ENCODE peak calls at places on chromosomes 1 and 21, in seven cellular contexts. G is aorta, K is sigmoid colon, D is uterus, V is kidney epithelial cell, U is GM23338, W is HAP-1. L is an unnamed sample.
A peak's percentile ranks its signal among the peaks of the same experiment; 100 is the strongest.

GRCh38 chr1:207830788-207831187 is 78.9 kb downstream of the CD46 start:
- DNase-seq in V (no peak), K (peak; percentile 60), U (no peak), W (no peak), G (no peak), D (no peak), L (peak; percentile 43)

GRCh38 chr1:118077331-118078055 is 107.5 kb downstream of the SPAG17 start:
- DNase-seq in V (no peak), D (no peak), K (no peak), G (no peak), U (peak; percentile 73), W (peak; percentile 11), L (peak; percentile 7)

GRCh38 chr21:40185208-40185607 is 318.0 kb downstream of the PCP4 start:
- DNase-seq in G (no peak), D (no peak), V (no peak), W (no peak), K (no peak), U (no peak), L (no peak)

GRCh38 chr1:71755441-71755840 is 526.9 kb downstream of the NEGR1 start:
- DNase-seq in W (no peak), K (no peak), D (no peak), V (no peak), U (no peak), G (no peak), L (no peak)

GRCh38 chr1:107804134-107804533 is 160.8 kb downstream of the VAV3 start:
- DNase-seq in V (no peak), D (no peak), U (no peak), K (no peak), W (no peak), G (no peak), L (no peak)

GRCh38 chr1:170375082-170375733 is 156.8 kb upstream of the GORAB start:
- DNase-seq in V (no peak), U (peak; percentile 21), D (no peak), W (no peak), K (no peak), G (no peak), L (no peak)

GRCh38 chr1:28359592-28360239 is 9.8 kb upstream of the PHACTR4 start:
- DNase-seq in D (peak; percentile 76), W (peak; percentile 84), K (peak; percentile 75), U (peak; percentile 88), G (peak; percentile 92), V (no peak), L (peak; percentile 80)

GRCh38 chr1:171754381-171754705 is 12.5 kb upstream of the VAMP4 start:
- DNase-seq in U (peak; percentile 45), W (peak; percentile 74), K (no peak), G (no peak), V (no peak), D (no peak), L (no peak)

GRCh38 chr1:162899422-162900168 is 38.6 kb upstream of the CCDC190 start:
- DNase-seq in U (no peak), K (no peak), G (no peak), D (no peak), V (peak; percentile 34), W (no peak), L (no peak)

GRCh38 chr1:50827546-50827945 is 132.5 kb downstream of the FAF1 start:
- DNase-seq in U (no peak), D (no peak), K (no peak), W (no peak), G (no peak), V (no peak), L (no peak)

GRCh38 chr1:223730471-223730870 is 18.1 kb downstream of the CAPN2 start:
- DNase-seq in V (no peak), W (no peak), D (no peak), G (no peak), U (peak; percentile 49), K (no peak), L (peak; percentile 47)

GRCh38 chr1:91650764-91651163 is 150.1 kb downstream of the CDC7 start:
- DNase-seq in U (no peak), K (peak; percentile 93), V (peak; percentile 98), G (peak; percentile 82), W (no peak), D (peak; percentile 95), L (peak; percentile 21)

GRCh38 chr1:14113841-14114567 is 414.0 kb downstream of the PRDM2 start:
- DNase-seq in U (peak; percentile 93), G (no peak), V (no peak), W (peak; percentile 53), K (peak; percentile 67), D (no peak), L (peak; percentile 81)

GRCh38 chr1:224736619-224737352 is 120.7 kb downstream of the CNIH3 start:
- DNase-seq in W (no peak), G (no peak), U (peak; percentile 31), D (no peak), V (no peak), K (peak; percentile 68), L (no peak)

GRCh38 chr1:167221126-167221803 is 579 bp downstream of the POU2F1 start:
- DNase-seq in K (no peak), G (no peak), D (no peak), W (peak; percentile 55), U (peak; percentile 72), V (no peak), L (peak; percentile 41)

GRCh38 chr1:7558041-7558461 is 213.0 kb upstream of the VAMP3 start:
- DNase-seq in D (no peak), U (peak; percentile 9), V (no peak), W (no peak), K (no peak), G (peak; percentile 77), L (no peak)

GRCh38 chr1:240618946-240619345 is 7.0 kb upstream of the GREM2 start:
- DNase-seq in K (no peak), D (no peak), G (no peak), W (no peak), V (no peak), U (no peak), L (no peak)

GRCh38 chr1:11233208-11233607 is 29.1 kb downstream of the MTOR start:
- DNase-seq in V (no peak), D (no peak), K (no peak), U (no peak), W (no peak), G (no peak), L (no peak)

GRCh38 chr1:11237364-11237755 is 25.0 kb downstream of the MTOR start:
- DNase-seq in W (no peak), U (no peak), K (no peak), V (no peak), D (no peak), G (no peak), L (no peak)

DNA sequence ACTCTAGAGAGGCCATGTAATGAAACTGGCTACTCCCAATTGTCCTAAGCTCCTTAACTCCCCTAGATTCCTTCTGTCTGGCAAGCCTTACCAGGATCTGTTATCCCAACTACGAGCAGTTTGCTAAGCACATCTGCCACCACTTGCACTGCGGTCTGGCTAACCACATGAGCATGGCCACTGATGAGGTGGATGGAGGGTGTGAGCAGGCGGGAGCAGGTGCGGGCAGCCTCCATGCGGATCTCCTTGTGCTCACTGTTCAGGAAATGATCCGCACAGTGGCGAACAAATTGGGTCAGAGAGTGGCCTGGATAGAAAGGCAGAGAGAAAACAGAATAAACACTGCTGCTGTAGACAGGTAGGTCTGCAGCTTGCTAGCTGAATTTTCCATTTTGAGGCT is 24.0 kb downstream of the MTOR start:
- DNase-seq in W (no peak), D (no peak), K (no peak), G (no peak), U (no peak), V (no peak), L (no peak)
- H3K36me3 ChIP-seq in W (peaks cover 73% of the 10 kb centered on the region), D (no peaks in the 10 kb centered on the region), K (peaks cover 16% of the 10 kb centered on the region), G (peaks cover 25% of the 10 kb centered on the region), U (peaks cover 54% of the 10 kb centered on the region), V (peaks cover 3% of the 10 kb centered on the region), L (peaks cover 54% of the 10 kb centered on the region)

GRCh38 chr21:42675403-42675802 is 22.0 kb downstream of the PDE9A start:
- DNase-seq in W (no peak), D (no peak), K (no peak), V (no peak), U (no peak), G (no peak), L (no peak)

GRCh38 chr21:42678118-42678430 is 24.7 kb downstream of the PDE9A start:
- DNase-seq in W (no peak), U (no peak), G (no peak), V (no peak), K (no peak), D (no peak), L (no peak)

GRCh38 chr21:42677339-42678117 is 24.1 kb downstream of the PDE9A start:
- DNase-seq in K (no peak), G (no peak), W (no peak), U (no peak), D (no peak), V (peak; percentile 63), L (no peak)

GRCh38 chr21:42678618-42679295 is 25.3 kb downstream of the PDE9A start:
- DNase-seq in D (no peak), G (no peak), K (no peak), U (no peak), W (no peak), V (no peak), L (no peak)

DNA sequence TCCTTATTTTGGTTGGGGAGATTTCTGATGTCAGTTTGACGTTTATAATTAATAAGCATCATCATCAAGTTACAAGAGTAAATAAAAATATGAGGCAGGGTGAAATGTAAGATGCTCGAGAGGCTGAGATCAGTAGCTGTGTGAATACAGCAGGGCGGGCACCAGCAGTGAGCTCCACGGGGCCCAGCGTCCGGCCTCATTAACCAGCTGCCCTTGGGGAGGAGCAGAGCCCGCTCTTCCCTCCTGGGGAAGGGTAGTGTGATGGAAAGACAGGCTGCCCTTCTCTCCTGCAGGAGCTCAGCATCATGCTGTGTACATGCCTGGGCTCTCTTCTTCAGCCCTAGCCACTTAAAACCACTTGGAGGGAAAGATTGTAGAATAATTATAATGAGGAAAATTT is 23.4 kb downstream of the PDE9A start:
- DNase-seq in V (no peak), D (no peak), W (no peak), G (no peak), K (no peak), U (no peak), L (no peak)
- H3K36me3 ChIP-seq in V (no peaks in the 10 kb centered on the region), D (no peaks in the 10 kb centered on the region), W (no peaks in the 10 kb centered on the region), G (no peaks in the 10 kb centered on the region), K (no peaks in the 10 kb centered on the region), U (no peaks in the 10 kb centered on the region), L (no peaks in the 10 kb centered on the region)

GRCh38 chr1:232486454-232487202 is 143.3 kb downstream of the SIPA1L2 start:
- DNase-seq in W (peak; percentile 36), D (no peak), G (no peak), V (no peak), U (no peak), K (no peak), L (peak; percentile 25)
- H3K36me3 ChIP-seq in W (no peaks in the 10 kb centered on the region), D (no peaks in the 10 kb centered on the region), G (peaks cover 2% of the 10 kb centered on the region), V (peaks cover 4% of the 10 kb centered on the region), U (no peaks in the 10 kb centered on the region), K (peaks cover 7% of the 10 kb centered on the region), L (no peaks in the 10 kb centered on the region)

DNA sequence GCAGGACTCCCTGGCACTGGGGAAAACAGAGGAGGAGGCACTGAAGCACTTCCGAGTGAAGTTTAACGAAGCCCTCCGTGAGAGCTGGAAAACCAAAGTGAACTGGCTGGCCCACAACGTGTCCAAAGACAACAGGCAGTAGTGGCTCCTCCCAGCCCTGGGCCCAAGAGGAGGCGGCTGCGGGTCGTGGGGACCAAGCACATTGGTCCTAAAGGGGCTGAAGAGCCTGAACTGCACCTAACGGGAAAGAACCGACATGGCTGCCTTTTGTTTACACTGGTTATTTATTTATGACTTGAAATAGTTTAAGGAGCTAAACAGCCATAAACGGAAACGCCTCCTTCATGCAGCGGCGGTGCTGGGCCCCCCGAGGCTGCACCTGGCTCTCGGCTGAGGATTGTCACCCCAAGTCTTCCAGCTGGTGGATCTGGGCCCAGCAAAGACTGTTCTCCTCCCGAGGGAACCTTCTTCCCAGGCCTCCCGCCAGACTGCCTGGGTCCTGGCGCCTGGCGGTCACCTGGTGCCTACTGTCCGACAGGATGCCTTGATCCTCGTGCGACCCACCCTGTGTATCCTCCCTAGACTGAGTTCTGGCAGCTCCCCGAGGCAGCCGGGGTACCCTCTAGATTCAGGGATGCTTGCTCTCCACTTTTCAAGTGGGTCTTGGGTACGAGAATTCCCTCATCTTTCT is 75.5 kb downstream of the PIK3CD start:
- DNase-seq in G (peak; percentile 70), D (no peak), V (no peak), U (no peak), W (no peak), K (no peak), L (no peak)
- H3K36me3 ChIP-seq in G (peaks cover 8% of the 10 kb centered on the region), D (no peaks in the 10 kb centered on the region), V (peaks cover 5% of the 10 kb centered on the region), U (peaks cover 5% of the 10 kb centered on the region), W (peaks cover 31% of the 10 kb centered on the region), K (peaks cover 21% of the 10 kb centered on the region), L (peaks cover 45% of the 10 kb centered on the region)